ENCODE peak calls at places on chromosomes 1 and 21, in seven cellular contexts. V, N, M, W, O, A and U are unnamed samples.
A peak's percentile ranks its signal among the peaks of the same experiment; 100 is the strongest.

GRCh38 chr21:42613756-42614155 is 39.7 kb upstream of the PDE9A start:
- DNase-seq in O (no peak), W (no peak), M (no peak), N (no peak), A (no peak), V (no peak), U (no peak)

GRCh38 chr1:182244451-182244850 is 147.1 kb downstream of the GLUL start:
- DNase-seq in N (no peak), O (no peak), M (no peak), V (no peak), W (no peak), A (no peak), U (no peak)

GRCh38 chr1:244353572-244354091 is 98.1 kb downstream of the ADSS2 start:
- DNase-seq in V (no peak), A (peak; percentile 7), W (peak; percentile 99), O (peak; percentile 76), M (no peak), N (no peak), U (no peak)

GRCh38 chr1:171126504-171126903 is 35.8 kb downstream of the FMO3 start:
- DNase-seq in O (no peak), V (no peak), W (no peak), A (no peak), M (no peak), N (no peak), U (no peak)

GRCh38 chr21:41648591-41649031 is 118.2 kb downstream of the RIPK4 start:
- DNase-seq in N (no peak), M (no peak), O (no peak), A (no peak), V (no peak), W (peak; percentile 80), U (no peak)

GRCh38 chr1:16727190-16728111 is 12.9 kb upstream of the RNU1-4 start:
- DNase-seq in W (peak; percentile 35), N (peak; percentile 82), O (peak; percentile 70), A (peak; percentile 84), V (no peak), M (no peak), U (no peak)

GRCh38 chr1:42807056-42807668 is 9.8 kb upstream of the ERMAP start:
- DNase-seq in A (no peak), V (no peak), O (no peak), W (no peak), M (no peak), N (no peak), U (no peak)

GRCh38 chr1:33392639-33393038 is 38.3 kb downstream of the PHC2 start:
- DNase-seq in W (no peak), O (no peak), N (no peak), V (peak; percentile 20), M (peak; percentile 90), A (no peak), U (no peak)

GRCh38 chr1:34742667-34743270 is 12.1 kb upstream of the GJB5 start:
- DNase-seq in W (peak; percentile 77), A (peak; percentile 81), O (peak; percentile 93), V (peak; percentile 61), M (no peak), N (peak; percentile 75), U (peak; percentile 73)

GRCh38 chr1:113325039-113325438 is 65.3 kb upstream of the MAGI3 start:
- DNase-seq in V (no peak), A (no peak), W (peak; percentile 86), N (no peak), M (no peak), O (peak; percentile 37), U (no peak)

GRCh38 chr1:168135116-168135981 is 1.4 kb downstream of the GPR161 start:
- DNase-seq in V (no peak), M (peak; percentile 50), O (no peak), W (no peak), N (no peak), A (no peak), U (no peak)

GRCh38 chr1:78387872-78388271 is 102.9 kb upstream of the PTGFR start:
- DNase-seq in A (no peak), V (no peak), W (no peak), O (no peak), M (no peak), N (no peak), U (no peak)

GRCh38 chr1:78101514-78101913 is 55.7 kb downstream of the GIPC2 start:
- DNase-seq in W (peak; percentile 45), O (peak; percentile 21), M (no peak), N (no peak), V (no peak), A (no peak), U (no peak)

GRCh38 chr21:46035809-46036695 is 54.5 kb downstream of the COL6A1 start:
- DNase-seq in A (no peak), O (no peak), N (no peak), W (no peak), M (no peak), V (no peak), U (no peak)

GRCh38 chr21:15138475-15138874 is 73.7 kb upstream of the NRIP1 start:
- DNase-seq in A (no peak), N (no peak), O (peak; percentile 52), V (no peak), W (peak; percentile 13), M (no peak), U (no peak)

GRCh38 chr1:21491483-21492170 is 17.6 kb upstream of the ALPL start:
- DNase-seq in A (no peak), M (no peak), W (no peak), V (no peak), N (no peak), O (no peak), U (no peak)

GRCh38 chr1:80534606-80535360 is 1266.0 kb upstream of the ADGRL2 start:
- DNase-seq in N (no peak), M (no peak), A (no peak), W (no peak), V (no peak), O (no peak), U (no peak)

GRCh38 chr1:238951809-238952208 is 434.6 kb upstream of the CHRM3 start:
- DNase-seq in W (peak; percentile 82), V (no peak), A (no peak), M (no peak), O (peak; percentile 81), N (no peak), U (no peak)

GRCh38 chr21:42560517-42561179 is 47.0 kb downstream of the SLC37A1 start:
- DNase-seq in O (no peak), N (no peak), A (no peak), W (no peak), M (no peak), V (no peak), U (no peak)